ENCODE peak calls at places on chromosomes 13 and 19, in six cellular contexts. J is GM23338, B is GM12878, L is A549, F is HCT116, T is Panc1. O is an unnamed sample.

GRCh38 chr19:57947088-57947418 is 453 bp downstream of the ZNF256 start:
- DNase-seq in J (no peak), B (no peak), L (no peak), F (no peak), T (no peak), O (no peak)

GRCh38 chr19:31531326-31531725 is 182.1 kb upstream of the TSHZ3 start:
- DNase-seq in J (no peak), B (no peak), L (no peak), F (no peak), T (no peak), O (no peak)

GRCh38 chr13:42544246-42544915 is 29.6 kb upstream of the TNFSF11 start:
- DNase-seq in J (no peak), B (no peak), L (no peak), F (no peak), T (no peak), O (peak; percentile 51)

GRCh38 chr13:90732049-90732448 is 615.4 kb upstream of the MIR17HG start:
- DNase-seq in J (peak; percentile 57), B (no peak), L (no peak), F (no peak), T (no peak), O (peak; percentile 22)

GRCh38 chr19:542173-542866 is 1.5 kb upstream of the GZMM start:
- DNase-seq in J (no peak), B (no peak), L (no peak), F (no peak), T (no peak), O (no peak)

GRCh38 chr13:79837741-79838450 is 356.9 kb downstream of the NDFIP2 start:
- DNase-seq in J (no peak), B (no peak), L (no peak), F (no peak), T (no peak), O (no peak)

GRCh38 chr13:24605923-24606372 is 74.3 kb upstream of the ATP12A start:
- DNase-seq in J (peak; percentile 56), B (no peak), L (no peak), F (peak; percentile 6), T (no peak), O (peak; percentile 17)

GRCh38 chr19:1131718-1132552 is 28.1 kb downstream of the GPX4 start:
- DNase-seq in J (peak; percentile 89), B (peak; percentile 21), L (no peak), F (no peak), T (no peak), O (peak; percentile 89)

GRCh38 chr13:91348906-91349435 is 1.5 kb downstream of the MIR17HG start:
- DNase-seq in J (peak; percentile 84), B (peak; percentile 43), L (no peak), F (peak; percentile 74), T (peak; percentile 69), O (peak; percentile 62)

GRCh38 chr19:55196803-55197202 is 12.5 kb downstream of the PTPRH start:
- DNase-seq in J (peak; percentile 67), B (no peak), L (no peak), F (no peak), T (no peak), O (no peak)

GRCh38 chr13:32720026-32720425 is 133.8 kb downstream of the PDS5B start:
- DNase-seq in J (no peak), B (no peak), L (no peak), F (no peak), T (no peak), O (no peak)

GRCh38 chr13:28528848-28529247 is 33.9 kb upstream of the FLT1 start:
- DNase-seq in J (no peak), B (no peak), L (no peak), F (no peak), T (no peak), O (no peak)

DNA sequence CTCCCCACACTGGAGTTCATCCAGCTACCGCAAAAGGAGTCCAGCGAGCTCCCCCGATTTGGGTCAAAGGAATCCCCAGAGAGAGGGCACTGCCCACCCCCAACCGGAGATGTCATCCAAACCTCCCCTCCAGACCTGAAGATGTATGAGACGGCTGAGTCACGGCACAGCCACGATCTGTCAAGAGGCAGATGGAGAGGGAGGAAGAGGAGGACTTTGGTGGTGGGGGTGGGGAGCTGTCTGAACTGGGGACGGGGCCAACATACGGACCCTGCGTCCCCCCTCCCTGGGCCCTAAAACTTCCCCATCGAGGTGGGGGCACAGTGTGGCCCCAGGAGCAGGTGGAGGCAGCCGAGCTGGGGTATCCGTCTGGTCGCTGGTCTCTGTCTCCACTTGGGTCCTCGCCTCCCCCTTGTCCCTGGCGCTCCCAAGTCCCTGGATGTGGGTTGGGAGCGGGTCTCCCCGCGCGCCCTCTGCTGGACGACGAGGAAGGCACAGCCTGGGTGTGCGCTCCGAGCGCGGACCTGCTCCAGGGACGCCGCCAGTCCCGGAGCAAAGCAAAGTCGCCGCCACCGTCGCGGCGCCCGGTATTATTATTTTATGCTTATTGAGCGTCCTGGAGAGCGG is 3.8 kb downstream of the PDE4A start:
- DNase-seq in J (peak; percentile 87), B (no peak), L (peak; percentile 89), F (no peak), T (no peak), O (no peak)
- TF ChIP-seq REST in J (no peak), B (no peak), L (no peak), F (no peak), T (no peak), O (no peak)

GRCh38 chr19:18439025-18439909 is 1.3 kb upstream of the ISYNA1 start:
- DNase-seq in J (peak; percentile 56), B (no peak), L (no peak), F (no peak), T (no peak), O (no peak)
- TF ChIP-seq REST in J (no peak), B (no peak), L (no peak), F (no peak), T (no peak), O (no peak)

DNA sequence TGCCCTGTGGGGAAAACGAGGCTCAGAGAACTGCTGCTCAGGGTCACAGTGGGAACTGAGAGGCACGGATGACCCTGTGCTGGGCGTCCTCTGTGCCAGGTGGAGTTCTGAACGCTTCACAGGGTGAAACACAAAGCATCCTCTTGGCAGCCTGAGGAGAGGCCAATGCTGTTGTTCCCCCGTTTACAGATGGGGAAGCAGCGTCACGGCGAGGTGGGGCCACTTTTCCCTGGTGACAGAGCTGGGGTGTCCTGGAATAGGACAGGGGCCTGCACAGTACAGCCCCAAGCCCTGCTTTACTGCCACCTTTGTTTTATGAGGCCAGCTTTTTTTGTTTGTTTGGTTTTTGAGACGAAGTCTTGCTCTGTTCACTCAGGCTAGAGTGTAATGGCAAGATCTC is 22.2 kb downstream of the DHX34 start:
- DNase-seq in J (no peak), B (no peak), L (no peak), F (no peak), T (no peak), O (no peak)
- TF ChIP-seq REST in J (no peak), B (no peak), L (no peak), F (no peak), T (no peak), O (no peak)

DNA sequence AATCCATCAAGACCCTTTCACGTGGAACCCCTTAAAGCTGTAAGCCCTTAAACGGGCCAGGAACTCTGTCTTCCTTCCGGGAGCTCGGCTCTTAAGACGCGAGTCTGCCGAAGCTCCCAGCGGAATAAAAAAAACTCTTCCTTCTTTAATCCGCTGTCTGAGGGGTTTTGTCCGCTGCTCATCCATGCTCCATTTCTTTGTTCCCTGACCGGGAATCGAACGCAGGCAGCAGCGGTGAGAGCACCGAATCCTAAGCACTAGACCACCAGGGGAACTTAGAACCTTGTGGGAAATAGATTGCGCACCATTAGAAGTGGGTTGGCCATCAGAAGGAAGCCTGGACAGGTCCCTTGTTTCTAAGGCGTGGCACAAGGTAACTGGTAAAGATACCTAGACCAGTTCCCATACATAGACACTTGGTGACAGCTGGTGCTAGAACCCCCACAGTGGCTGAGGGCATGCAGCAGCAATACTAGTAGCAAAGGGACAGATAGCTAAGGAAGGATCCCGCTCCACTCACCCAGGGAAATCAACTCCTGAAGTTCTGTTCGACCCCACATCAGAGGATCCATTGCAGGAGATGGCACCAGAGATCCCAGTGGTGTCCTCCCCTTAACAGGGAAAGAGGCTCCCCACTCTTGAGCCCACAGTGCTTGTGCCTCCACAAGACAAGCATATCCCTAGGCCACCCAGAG is 1.5 kb upstream of the RGCC start:
- DNase-seq in J (peak; percentile 14), B (no peak), L (no peak), F (no peak), T (peak; percentile 76), O (no peak)
- TF ChIP-seq REST in J (no peak), B (no peak), L (no peak), F (no peak), T (no peak), O (no peak)

GRCh38 chr13:93388701-93389100 is 162.1 kb downstream of the GPC6 start:
- DNase-seq in J (no peak), B (no peak), L (no peak), F (no peak), T (no peak), O (no peak)
- TF ChIP-seq REST in J (no peak), B (no peak), L (no peak), F (no peak), T (no peak), O (no peak)

GRCh38 chr13:40406405-40407138 is 259.9 kb downstream of the FOXO1 start:
- DNase-seq in J (no peak), B (no peak), L (peak; percentile 4), F (peak; percentile 26), T (no peak), O (no peak)
- TF ChIP-seq REST in J (no peak), B (no peak), L (no peak), F (no peak), T (no peak), O (no peak)

GRCh38 chr13:30859326-30859725 is 46.7 kb upstream of the MEDAG start:
- DNase-seq in J (no peak), B (no peak), L (no peak), F (no peak), T (no peak), O (no peak)

GRCh38 chr13:30855569-30855968 is 50.5 kb upstream of the MEDAG start:
- DNase-seq in J (no peak), B (no peak), L (no peak), F (no peak), T (no peak), O (no peak)

GRCh38 chr13:30856004-30856790 is 49.9 kb upstream of the MEDAG start:
- DNase-seq in J (no peak), B (no peak), L (no peak), F (no peak), T (no peak), O (no peak)

GRCh38 chr13:30857636-30858035 is 48.4 kb upstream of the MEDAG start:
- DNase-seq in J (no peak), B (no peak), L (no peak), F (no peak), T (no peak), O (no peak)

DNA sequence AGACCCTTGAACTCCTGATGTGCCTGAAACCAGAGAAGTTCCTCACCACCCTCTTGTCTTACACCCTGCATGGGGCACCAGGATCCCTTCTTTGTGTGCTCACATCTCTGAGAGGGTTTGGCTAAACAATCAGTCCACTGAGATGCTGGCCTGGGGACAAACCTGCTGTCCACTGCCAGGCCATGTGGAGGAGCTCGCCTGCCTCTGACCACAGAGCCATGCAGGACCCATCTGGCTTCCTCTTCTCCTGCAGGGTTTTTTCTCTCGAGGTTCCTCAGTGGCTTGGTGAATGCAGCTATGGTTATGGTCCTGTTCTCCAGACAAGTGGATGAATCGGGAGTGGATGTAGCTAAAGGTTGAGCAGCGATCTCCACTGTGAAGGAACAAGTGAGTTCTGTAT is 49.1 kb upstream of the MEDAG start:
- DNase-seq in J (no peak), B (no peak), L (no peak), F (no peak), T (no peak), O (no peak)
- TF ChIP-seq REST in J (no peak), B (no peak), L (no peak), F (no peak), T (no peak), O (no peak)

GRCh38 chr13:51861728-51862300 is at the start of gene CCDC70:
- DNase-seq in J (no peak), B (no peak), L (no peak), F (no peak), T (no peak), O (no peak)
- TF ChIP-seq REST in J (no peak), B (no peak), L (no peak), F (no peak), T (no peak), O (no peak)

O was measured in HL-60.